ENCODE peak calls at places on chromosomes 2 and 18, in six cellular contexts. E, K, X, O, C and M are unnamed samples.

GRCh38 chr18:22606563-22607283 is 189.0 kb upstream of the CTAGE1 start:
- DNase-seq in E (no peak), K (no peak), X (no peak), O (no peak), C (no peak), M (no peak)

GRCh38 chr2:232342635-232343565 is 35.7 kb upstream of the ALPP start:
- DNase-seq in E (no peak), K (no peak), X (no peak), O (no peak), C (no peak), M (no peak)

GRCh38 chr18:77114564-77115391 is 17.8 kb downstream of the MBP start:
- DNase-seq in E (peak), K (no peak), X (peak), O (no peak), C (peak), M (no peak)

GRCh38 chr2:119746836-119747235 is 12.9 kb upstream of the PTPN4 start:
- DNase-seq in E (no peak), K (no peak), X (peak), O (no peak), C (no peak), M (no peak)

GRCh38 chr18:13216092-13216582 is 2.4 kb upstream of the LDLRAD4 start:
- DNase-seq in E (peak), K (peak), X (peak), O (peak), C (peak), M (peak)

GRCh38 chr18:5705393-5705792 is 161.6 kb upstream of the EPB41L3 start:
- DNase-seq in E (no peak), K (no peak), X (no peak), O (no peak), C (no peak), M (no peak)

GRCh38 chr18:44830551-44830950 is 149.9 kb downstream of the SETBP1 start:
- DNase-seq in E (no peak), K (no peak), X (no peak), O (peak), C (no peak), M (no peak)

GRCh38 chr2:191245869-191246531 is 796 bp downstream of the MYO1B start:
- DNase-seq in E (peak), K (no peak), X (peak), O (no peak), C (peak), M (no peak)

GRCh38 chr18:21269349-21269748 is 27.3 kb downstream of the GREB1L start:
- DNase-seq in E (no peak), K (no peak), X (no peak), O (no peak), C (no peak), M (no peak)

GRCh38 chr2:142769761-142770160 is 107.7 kb upstream of the KYNU start:
- DNase-seq in E (no peak), K (no peak), X (peak), O (peak), C (no peak), M (no peak)

GRCh38 chr2:10009811-10010781 is 33.3 kb upstream of the KLF11 start:
- DNase-seq in E (no peak), K (no peak), X (no peak), O (no peak), C (no peak), M (no peak)

GRCh38 chr2:5695641-5696350 is 3.6 kb downstream of the SOX11 start:
- DNase-seq in E (no peak), K (no peak), X (no peak), O (no peak), C (no peak), M (peak)

GRCh38 chr2:4247796-4248195 is 544.4 kb downstream of the DCDC2C start:
- DNase-seq in E (no peak), K (no peak), X (no peak), O (no peak), C (no peak), M (no peak)

GRCh38 chr2:202429164-202429980 is 53.2 kb downstream of the BMPR2 start:
- DNase-seq in E (no peak), K (no peak), X (no peak), O (peak), C (no peak), M (no peak)

GRCh38 chr2:85042330-85042729 is 71.4 kb downstream of the KCMF1 start:
- DNase-seq in E (no peak), K (no peak), X (no peak), O (no peak), C (no peak), M (no peak)

GRCh38 chr2:128187032-128187654 is 96.1 kb downstream of the UGGT1 start:
- DNase-seq in E (no peak), K (no peak), X (peak), O (peak), C (no peak), M (no peak)

GRCh38 chr18:6482198-6482977 is 67.7 kb upstream of the L3MBTL4 start:
- DNase-seq in E (no peak), K (no peak), X (peak), O (peak), C (peak), M (no peak)

GRCh38 chr2:67641709-67642397 is 244.7 kb downstream of the ETAA1 start:
- DNase-seq in E (no peak), K (no peak), X (peak), O (no peak), C (no peak), M (no peak)

GRCh38 chr2:66872926-66873714 is 438.2 kb downstream of the MEIS1 start:
- DNase-seq in E (no peak), K (no peak), X (no peak), O (no peak), C (no peak), M (no peak)

GRCh38 chr18:23198217-23198845 is 63.0 kb downstream of the CABLES1 start:
- DNase-seq in E (no peak), K (no peak), X (no peak), O (no peak), C (no peak), M (no peak)

GRCh38 chr2:237324446-237325236 is 89.3 kb downstream of the COL6A3 start:
- DNase-seq in E (no peak), K (no peak), X (no peak), O (peak), C (no peak), M (no peak)

GRCh38 chr2:206477296-206477695 is 34.0 kb downstream of the ADAM23 start:
- DNase-seq in E (no peak), K (no peak), X (peak), O (peak), C (no peak), M (no peak)

GRCh38 chr2:19812166-19812565 is 89.6 kb downstream of the TTC32 start:
- DNase-seq in E (no peak), K (no peak), X (no peak), O (no peak), C (no peak), M (no peak)

GRCh38 chr2:197130318-197130717 is 180.3 kb downstream of the ANKRD44 start:
- DNase-seq in E (no peak), K (no peak), X (no peak), O (no peak), C (peak), M (peak)